ENCODE peak calls at places on chromosomes 12 and 14, in five cellular contexts. H, J, S, M and Y are unnamed samples.
A peak's percentile ranks its signal among the peaks of the same experiment; 100 is the strongest.

GRCh38 chr12:23640754-23641153 is 308.7 kb downstream of the SOX5 start:
- DNase-seq in J (no peak), H (no peak), S (no peak), M (no peak), Y (no peak)

GRCh38 chr12:131734336-131735152 is 23.7 kb downstream of the SFSWAP start:
- DNase-seq in S (no peak), J (no peak), M (no peak), H (no peak), Y (no peak)

GRCh38 chr14:34380446-34380845 is 81.6 kb downstream of the SPTSSA start:
- DNase-seq in S (no peak), M (no peak), H (no peak), J (no peak), Y (no peak)

GRCh38 chr12:110015132-110015531 is 15.9 kb downstream of the ANKRD13A start:
- DNase-seq in S (no peak), J (no peak), M (peak; percentile 71), H (no peak), Y (no peak)

GRCh38 chr14:32709072-32709471 is 229.6 kb upstream of the NPAS3 start:
- DNase-seq in M (peak; percentile 49), S (peak; percentile 13), H (no peak), J (no peak), Y (no peak)

GRCh38 chr14:24394275-24394674 is 4.5 kb upstream of the NYNRIN start:
- DNase-seq in M (no peak), S (no peak), H (no peak), J (no peak), Y (no peak)

GRCh38 chr14:103014466-103015319 is 42.7 kb downstream of the CDC42BPB start:
- DNase-seq in H (no peak), J (no peak), S (no peak), M (peak; percentile 36), Y (no peak)

GRCh38 chr14:50542941-50543418 is 10.6 kb upstream of the MAP4K5 start:
- DNase-seq in S (no peak), M (peak; percentile 68), H (peak; percentile 24), J (no peak), Y (peak; percentile 38)

GRCh38 chr12:104667139-104667538 is 210.4 kb downstream of the CHST11 start:
- DNase-seq in S (no peak), J (no peak), M (no peak), H (no peak), Y (no peak)

GRCh38 chr12:18139989-18140596 is 50.1 kb upstream of the RERGL start:
- DNase-seq in S (no peak), H (no peak), M (peak; percentile 20), J (no peak), Y (no peak)

GRCh38 chr12:132592261-132592970 is 18.0 kb downstream of the LRCOL1 start:
- DNase-seq in M (no peak), S (no peak), H (no peak), J (no peak), Y (no peak)

GRCh38 chr12:53949631-53950440 is 4.9 kb upstream of the HOXC12 start:
- DNase-seq in S (no peak), H (no peak), J (no peak), M (no peak), Y (no peak)

GRCh38 chr12:57826400-57826799 is 7.9 kb upstream of the AVIL start:
- DNase-seq in J (no peak), M (no peak), S (no peak), H (no peak), Y (no peak)

GRCh38 chr12:12582895-12583303 is 20.2 kb upstream of the DUSP16 start:
- DNase-seq in J (no peak), M (no peak), H (no peak), S (no peak), Y (peak; percentile 80)

GRCh38 chr12:113130457-113131135 is 5.0 kb downstream of the RASAL1 start:
- DNase-seq in M (no peak), H (no peak), S (no peak), J (no peak), Y (no peak)

GRCh38 chr12:123750159-123750656 is 11.9 kb upstream of the DNAH10 start:
- DNase-seq in M (no peak), S (no peak), H (no peak), J (no peak), Y (no peak)

GRCh38 chr12:99135376-99135775 is 490.3 kb downstream of the APAF1 start:
- DNase-seq in H (no peak), M (no peak), J (no peak), S (no peak), Y (no peak)

GRCh38 chr12:18313316-18313715 is 52.0 kb downstream of the PIK3C2G start:
- DNase-seq in H (no peak), M (no peak), J (no peak), S (no peak), Y (no peak)

GRCh38 chr12:40980346-40981005 is 207.6 kb upstream of the PDZRN4 start:
- DNase-seq in H (no peak), J (no peak), M (no peak), S (no peak), Y (no peak)

GRCh38 chr12:131195796-131196195 is 242.1 kb downstream of the ADGRD1 start:
- DNase-seq in S (no peak), J (no peak), M (no peak), H (no peak), Y (no peak)

GRCh38 chr14:45114327-45114726 is 20.0 kb downstream of the FKBP3 start:
- DNase-seq in S (no peak), M (no peak), J (no peak), H (no peak), Y (no peak)

GRCh38 chr14:68655961-68656360 is 136.9 kb downstream of the ZFP36L1 start:
- DNase-seq in H (no peak), J (no peak), M (no peak), S (no peak), Y (no peak)

GRCh38 chr12:76337583-76337982 is 10.6 kb downstream of the BBS10 start:
- DNase-seq in J (no peak), S (no peak), H (no peak), M (peak; percentile 52), Y (no peak)

GRCh38 chr14:103343164-103343879 is 9.3 kb downstream of the EIF5 start:
- DNase-seq in M (no peak), J (no peak), S (no peak), H (no peak), Y (no peak)

GRCh38 chr12:50072198-50072907 is 12.8 kb upstream of the SMARCD1 start:
- DNase-seq in H (no peak), S (no peak), J (no peak), M (no peak), Y (no peak)

GRCh38 chr14:104821971-104822608 is 21.2 kb downstream of the ZBTB42 start:
- DNase-seq in J (no peak), S (no peak), H (no peak), M (no peak), Y (no peak)

GRCh38 chr14:76772300-76773187 is 11.3 kb downstream of the VASH1 start:
- DNase-seq in J (no peak), H (peak; percentile 26), M (peak; percentile 95), S (no peak), Y (no peak)

GRCh38 chr14:99633913-99634312 is 11.0 kb upstream of the HHIPL1 start:
- DNase-seq in M (no peak), S (no peak), H (no peak), J (no peak), Y (no peak)

GRCh38 chr12:105235299-105235746 is 651 bp downstream of the APPL2 start:
- DNase-seq in S (no peak), J (no peak), H (no peak), M (peak; percentile 50), Y (no peak)

GRCh38 chr12:39267886-39268285 is 175.0 kb downstream of the KIF21A start:
- DNase-seq in M (no peak), S (no peak), H (no peak), J (no peak), Y (no peak)

GRCh38 chr12:14108702-14109101 is 127.3 kb upstream of the GRIN2B start:
- DNase-seq in S (no peak), H (no peak), M (no peak), J (no peak), Y (no peak)

GRCh38 chr14:47619397-47619796 is 56.0 kb downstream of the MDGA2 start:
- DNase-seq in H (no peak), S (no peak), M (no peak), J (no peak), Y (no peak)

GRCh38 chr12:25491396-25491948 is 61.6 kb downstream of the LMNTD1 start:
- DNase-seq in S (no peak), M (no peak), J (no peak), H (no peak), Y (no peak)

GRCh38 chr14:24098927-24099813 is 5.1 kb downstream of the PCK2 start:
- DNase-seq in S (peak; percentile 9), J (no peak), M (no peak), H (no peak), Y (no peak)

GRCh38 chr12:3336606-3337311 is 154.2 kb upstream of the PRMT8 start:
- DNase-seq in M (no peak), J (no peak), S (no peak), H (peak; percentile 10), Y (no peak)

GRCh38 chr14:49982522-49982951 is 89.7 kb downstream of the ARF6 start:
- DNase-seq in M (peak; percentile 87), S (no peak), H (no peak), J (no peak), Y (no peak)

GRCh38 chr14:105168979-105169507 is 467 bp upstream of the JAG2 start:
- DNase-seq in S (no peak), M (peak; percentile 81), J (no peak), H (peak; percentile 54), Y (peak; percentile 58)

GRCh38 chr12:18998343-18999270 is 130.9 kb upstream of the PLEKHA5 start:
- DNase-seq in M (peak; percentile 59), J (no peak), S (no peak), H (no peak), Y (no peak)